ENCODE peak calls at places on chromosomes 1 and 21, in ten cellular contexts. One of them, this sample, is unnamed.

GRCh38 chr1:167090289-167090942 is at the start of gene GPA33:
- DNase-seq in GM23338: no peak
- DNase-seq in trophoblast cell: no peak
- DNase-seq in A549: no peak
- DNase-seq in NCI-H146: no peak
- DNase-seq in activated CD8-positive, alpha-beta memory T cell treated with anti-CD3 and anti-CD28 coated beads, Interleukin-2, amount 50 U/mL, for 48 hours: no peak
- DNase-seq in dorsolateral prefrontal cortex: no peak
- DNase-seq in iris pigment epithelial cell: no peak
- DNase-seq in ovary: no peak
- DNase-seq in colonic mucosa: peak
- DNase-seq in this sample: no peak

GRCh38 chr1:80656011-80656627 is 1144.6 kb upstream of the ADGRL2 start:
- DNase-seq in GM23338: peak
- DNase-seq in trophoblast cell: peak
- DNase-seq in A549: peak
- DNase-seq in NCI-H146: no peak
- DNase-seq in activated CD8-positive, alpha-beta memory T cell treated with anti-CD3 and anti-CD28 coated beads, Interleukin-2, amount 50 U/mL, for 48 hours: no peak
- DNase-seq in dorsolateral prefrontal cortex: no peak
- DNase-seq in iris pigment epithelial cell: peak
- DNase-seq in ovary: no peak
- DNase-seq in colonic mucosa: no peak
- DNase-seq in this sample: peak

GRCh38 chr1:35592991-35593769 is 20.1 kb downstream of the TFAP2E start:
- DNase-seq in GM23338: no peak
- DNase-seq in trophoblast cell: no peak
- DNase-seq in A549: no peak
- DNase-seq in NCI-H146: no peak
- DNase-seq in activated CD8-positive, alpha-beta memory T cell treated with anti-CD3 and anti-CD28 coated beads, Interleukin-2, amount 50 U/mL, for 48 hours: peak
- DNase-seq in dorsolateral prefrontal cortex: no peak
- DNase-seq in iris pigment epithelial cell: no peak
- DNase-seq in ovary: no peak
- DNase-seq in colonic mucosa: no peak
- DNase-seq in this sample: no peak

GRCh38 chr1:210213335-210213734 is 19.3 kb upstream of the SERTAD4 start:
- DNase-seq in GM23338: no peak
- DNase-seq in trophoblast cell: no peak
- DNase-seq in A549: no peak
- DNase-seq in NCI-H146: no peak
- DNase-seq in activated CD8-positive, alpha-beta memory T cell treated with anti-CD3 and anti-CD28 coated beads, Interleukin-2, amount 50 U/mL, for 48 hours: no peak
- DNase-seq in dorsolateral prefrontal cortex: no peak
- DNase-seq in iris pigment epithelial cell: no peak
- DNase-seq in ovary: no peak
- DNase-seq in colonic mucosa: no peak
- DNase-seq in this sample: no peak

GRCh38 chr1:229271448-229272120 is 673 bp downstream of the RAB4A start:
- DNase-seq in GM23338: peak
- DNase-seq in trophoblast cell: peak
- DNase-seq in A549: no peak
- DNase-seq in NCI-H146: peak
- DNase-seq in activated CD8-positive, alpha-beta memory T cell treated with anti-CD3 and anti-CD28 coated beads, Interleukin-2, amount 50 U/mL, for 48 hours: no peak
- DNase-seq in dorsolateral prefrontal cortex: peak
- DNase-seq in iris pigment epithelial cell: peak
- DNase-seq in ovary: no peak
- DNase-seq in colonic mucosa: peak
- DNase-seq in this sample: peak

GRCh38 chr1:209646558-209646957 is 5.7 kb downstream of the LAMB3 start:
- DNase-seq in GM23338: peak
- DNase-seq in trophoblast cell: peak
- DNase-seq in A549: no peak
- DNase-seq in NCI-H146: no peak
- DNase-seq in activated CD8-positive, alpha-beta memory T cell treated with anti-CD3 and anti-CD28 coated beads, Interleukin-2, amount 50 U/mL, for 48 hours: no peak
- DNase-seq in dorsolateral prefrontal cortex: no peak
- DNase-seq in iris pigment epithelial cell: peak
- DNase-seq in ovary: no peak
- DNase-seq in colonic mucosa: no peak
- DNase-seq in this sample: peak

GRCh38 chr1:116514708-116515525 is 55.9 kb downstream of the CD58 start:
- DNase-seq in GM23338: no peak
- DNase-seq in trophoblast cell: peak
- DNase-seq in A549: no peak
- DNase-seq in NCI-H146: no peak
- DNase-seq in activated CD8-positive, alpha-beta memory T cell treated with anti-CD3 and anti-CD28 coated beads, Interleukin-2, amount 50 U/mL, for 48 hours: peak
- DNase-seq in dorsolateral prefrontal cortex: no peak
- DNase-seq in iris pigment epithelial cell: peak
- DNase-seq in ovary: no peak
- DNase-seq in colonic mucosa: no peak
- DNase-seq in this sample: no peak

GRCh38 chr21:45993210-45994085 is 11.9 kb downstream of the COL6A1 start:
- DNase-seq in GM23338: no peak
- DNase-seq in trophoblast cell: no peak
- DNase-seq in A549: no peak
- DNase-seq in NCI-H146: no peak
- DNase-seq in activated CD8-positive, alpha-beta memory T cell treated with anti-CD3 and anti-CD28 coated beads, Interleukin-2, amount 50 U/mL, for 48 hours: peak
- DNase-seq in dorsolateral prefrontal cortex: peak
- DNase-seq in iris pigment epithelial cell: no peak
- DNase-seq in ovary: peak
- DNase-seq in colonic mucosa: peak
- DNase-seq in this sample: no peak

GRCh38 chr1:37596182-37596667 is 488 bp upstream of the GNL2 start:
- DNase-seq in GM23338: no peak
- DNase-seq in trophoblast cell: peak
- DNase-seq in A549: no peak
- DNase-seq in NCI-H146: no peak
- DNase-seq in activated CD8-positive, alpha-beta memory T cell treated with anti-CD3 and anti-CD28 coated beads, Interleukin-2, amount 50 U/mL, for 48 hours: no peak
- DNase-seq in dorsolateral prefrontal cortex: no peak
- DNase-seq in iris pigment epithelial cell: no peak
- DNase-seq in ovary: no peak
- DNase-seq in colonic mucosa: no peak
- DNase-seq in this sample: no peak

GRCh38 chr1:178528219-178528962 is 15.5 kb downstream of the TEX35 start:
- DNase-seq in GM23338: no peak
- DNase-seq in trophoblast cell: no peak
- DNase-seq in A549: no peak
- DNase-seq in NCI-H146: peak
- DNase-seq in activated CD8-positive, alpha-beta memory T cell treated with anti-CD3 and anti-CD28 coated beads, Interleukin-2, amount 50 U/mL, for 48 hours: no peak
- DNase-seq in dorsolateral prefrontal cortex: no peak
- DNase-seq in iris pigment epithelial cell: no peak
- DNase-seq in ovary: peak
- DNase-seq in colonic mucosa: no peak
- DNase-seq in this sample: no peak

GRCh38 chr1:12453400-12454343 is 164.3 kb downstream of the DHRS3 start:
- DNase-seq in GM23338: peak
- DNase-seq in trophoblast cell: peak
- DNase-seq in A549: no peak
- DNase-seq in NCI-H146: no peak
- DNase-seq in activated CD8-positive, alpha-beta memory T cell treated with anti-CD3 and anti-CD28 coated beads, Interleukin-2, amount 50 U/mL, for 48 hours: no peak
- DNase-seq in dorsolateral prefrontal cortex: no peak
- DNase-seq in iris pigment epithelial cell: no peak
- DNase-seq in ovary: no peak
- DNase-seq in colonic mucosa: no peak
- DNase-seq in this sample: no peak

GRCh38 chr1:239977414-239977813 is 114.3 kb upstream of the FMN2 start:
- DNase-seq in GM23338: no peak
- DNase-seq in trophoblast cell: no peak
- DNase-seq in A549: no peak
- DNase-seq in NCI-H146: no peak
- DNase-seq in activated CD8-positive, alpha-beta memory T cell treated with anti-CD3 and anti-CD28 coated beads, Interleukin-2, amount 50 U/mL, for 48 hours: no peak
- DNase-seq in dorsolateral prefrontal cortex: no peak
- DNase-seq in iris pigment epithelial cell: no peak
- DNase-seq in ovary: no peak
- DNase-seq in colonic mucosa: no peak
- DNase-seq in this sample: no peak

GRCh38 chr1:171251741-171252300 is 3.5 kb downstream of the FMO1 start:
- DNase-seq in GM23338: peak
- DNase-seq in trophoblast cell: peak
- DNase-seq in A549: peak
- DNase-seq in NCI-H146: no peak
- DNase-seq in activated CD8-positive, alpha-beta memory T cell treated with anti-CD3 and anti-CD28 coated beads, Interleukin-2, amount 50 U/mL, for 48 hours: peak
- DNase-seq in dorsolateral prefrontal cortex: no peak
- DNase-seq in iris pigment epithelial cell: peak
- DNase-seq in ovary: peak
- DNase-seq in colonic mucosa: peak
- DNase-seq in this sample: peak

GRCh38 chr1:43979528-43980254 is 681 bp downstream of the B4GALT2 start:
- DNase-seq in GM23338: peak
- DNase-seq in trophoblast cell: peak
- DNase-seq in A549: no peak
- DNase-seq in NCI-H146: peak
- DNase-seq in activated CD8-positive, alpha-beta memory T cell treated with anti-CD3 and anti-CD28 coated beads, Interleukin-2, amount 50 U/mL, for 48 hours: peak
- DNase-seq in dorsolateral prefrontal cortex: no peak
- DNase-seq in iris pigment epithelial cell: peak
- DNase-seq in ovary: peak
- DNase-seq in colonic mucosa: peak
- DNase-seq in this sample: peak

GRCh38 chr1:204171751-204172178 is 5.6 kb upstream of the REN start:
- DNase-seq in GM23338: peak
- DNase-seq in trophoblast cell: peak
- DNase-seq in A549: peak
- DNase-seq in NCI-H146: no peak
- DNase-seq in activated CD8-positive, alpha-beta memory T cell treated with anti-CD3 and anti-CD28 coated beads, Interleukin-2, amount 50 U/mL, for 48 hours: no peak
- DNase-seq in dorsolateral prefrontal cortex: no peak
- DNase-seq in iris pigment epithelial cell: peak
- DNase-seq in ovary: no peak
- DNase-seq in colonic mucosa: no peak
- DNase-seq in this sample: no peak

GRCh38 chr1:108957888-108958287 is 5.4 kb downstream of the CLCC1 start:
- DNase-seq in GM23338: no peak
- DNase-seq in trophoblast cell: no peak
- DNase-seq in A549: no peak
- DNase-seq in NCI-H146: no peak
- DNase-seq in activated CD8-positive, alpha-beta memory T cell treated with anti-CD3 and anti-CD28 coated beads, Interleukin-2, amount 50 U/mL, for 48 hours: no peak
- DNase-seq in dorsolateral prefrontal cortex: no peak
- DNase-seq in iris pigment epithelial cell: no peak
- DNase-seq in ovary: no peak
- DNase-seq in colonic mucosa: no peak
- DNase-seq in this sample: no peak